ENCODE peak calls at places on chromosomes 16 and 17, in eight cellular contexts. One of them, this sample, is unnamed.

GRCh38 chr17:76074390-76075363 is at the start of gene GALR2:
- DNase-seq in type B pancreatic cell: no peak
- DNase-seq in nucleus accumbens: no peak
- DNase-seq in activated B cell treated with CpG ODN at 0.5 μM for 24 hours: no peak
- DNase-seq in activated CD8-positive, alpha-beta memory T cell treated with anti-CD3 and anti-CD28 coated beads for 1 hour: no peak
- DNase-seq in GM03348: no peak
- DNase-seq in DMS153: no peak
- DNase-seq in NCI-H2081: no peak
- DNase-seq in this sample: no peak

GRCh38 chr16:14314116-14314515 is 243.0 kb downstream of the MRTFB start:
- DNase-seq in type B pancreatic cell: no peak
- DNase-seq in nucleus accumbens: no peak
- DNase-seq in activated B cell treated with CpG ODN at 0.5 μM for 24 hours: no peak
- DNase-seq in activated CD8-positive, alpha-beta memory T cell treated with anti-CD3 and anti-CD28 coated beads for 1 hour: no peak
- DNase-seq in GM03348: no peak
- DNase-seq in DMS153: no peak
- DNase-seq in NCI-H2081: no peak
- DNase-seq in this sample: no peak

GRCh38 chr17:56549501-56549900 is 44.0 kb upstream of the NOG start:
- DNase-seq in type B pancreatic cell: no peak
- DNase-seq in nucleus accumbens: no peak
- DNase-seq in activated B cell treated with CpG ODN at 0.5 μM for 24 hours: no peak
- DNase-seq in activated CD8-positive, alpha-beta memory T cell treated with anti-CD3 and anti-CD28 coated beads for 1 hour: no peak
- DNase-seq in GM03348: no peak
- DNase-seq in DMS153: no peak
- DNase-seq in NCI-H2081: no peak
- DNase-seq in this sample: no peak

GRCh38 chr17:42190491-42191180 is 3.7 kb downstream of the GHDC start:
- DNase-seq in type B pancreatic cell: no peak
- DNase-seq in nucleus accumbens: no peak
- DNase-seq in activated B cell treated with CpG ODN at 0.5 μM for 24 hours: no peak
- DNase-seq in activated CD8-positive, alpha-beta memory T cell treated with anti-CD3 and anti-CD28 coated beads for 1 hour: no peak
- DNase-seq in GM03348: no peak
- DNase-seq in DMS153: no peak
- DNase-seq in NCI-H2081: no peak
- DNase-seq in this sample: no peak

GRCh38 chr17:65799454-65799853 is 238.0 kb upstream of the AXIN2 start:
- DNase-seq in type B pancreatic cell: no peak
- DNase-seq in nucleus accumbens: no peak
- DNase-seq in activated B cell treated with CpG ODN at 0.5 μM for 24 hours: no peak
- DNase-seq in activated CD8-positive, alpha-beta memory T cell treated with anti-CD3 and anti-CD28 coated beads for 1 hour: no peak
- DNase-seq in GM03348: no peak
- DNase-seq in DMS153: no peak
- DNase-seq in NCI-H2081: no peak
- DNase-seq in this sample: no peak

GRCh38 chr17:6543079-6544010 is 13.0 kb downstream of the PITPNM3 start:
- DNase-seq in type B pancreatic cell: no peak
- DNase-seq in nucleus accumbens: no peak
- DNase-seq in activated B cell treated with CpG ODN at 0.5 μM for 24 hours: no peak
- DNase-seq in activated CD8-positive, alpha-beta memory T cell treated with anti-CD3 and anti-CD28 coated beads for 1 hour: no peak
- DNase-seq in GM03348: no peak
- DNase-seq in DMS153: no peak
- DNase-seq in NCI-H2081: no peak
- DNase-seq in this sample: no peak

GRCh38 chr16:1884155-1884760 is 12.3 kb upstream of the MEIOB start:
- DNase-seq in type B pancreatic cell: no peak
- DNase-seq in nucleus accumbens: no peak
- DNase-seq in activated B cell treated with CpG ODN at 0.5 μM for 24 hours: no peak
- DNase-seq in activated CD8-positive, alpha-beta memory T cell treated with anti-CD3 and anti-CD28 coated beads for 1 hour: no peak
- DNase-seq in GM03348: no peak
- DNase-seq in DMS153: peak; percentile 49
- DNase-seq in NCI-H2081: no peak
- DNase-seq in this sample: no peak

GRCh38 chr17:57597531-57598453 is 147.3 kb downstream of the CCDC182 start:
- DNase-seq in type B pancreatic cell: no peak
- DNase-seq in nucleus accumbens: peak; percentile 89
- DNase-seq in activated B cell treated with CpG ODN at 0.5 μM for 24 hours: no peak
- DNase-seq in activated CD8-positive, alpha-beta memory T cell treated with anti-CD3 and anti-CD28 coated beads for 1 hour: no peak
- DNase-seq in GM03348: peak; percentile 86
- DNase-seq in DMS153: peak; percentile 5
- DNase-seq in NCI-H2081: peak; percentile 74
- DNase-seq in this sample: no peak

GRCh38 chr16:79734721-79735120 is 134.2 kb upstream of the MAF start:
- DNase-seq in type B pancreatic cell: no peak
- DNase-seq in nucleus accumbens: no peak
- DNase-seq in activated B cell treated with CpG ODN at 0.5 μM for 24 hours: no peak
- DNase-seq in activated CD8-positive, alpha-beta memory T cell treated with anti-CD3 and anti-CD28 coated beads for 1 hour: no peak
- DNase-seq in GM03348: no peak
- DNase-seq in DMS153: no peak
- DNase-seq in NCI-H2081: no peak
- DNase-seq in this sample: no peak

GRCh38 chr17:78214016-78214705 is at the start of gene BIRC5:
- DNase-seq in type B pancreatic cell: peak; percentile 94
- DNase-seq in nucleus accumbens: peak; percentile 93
- DNase-seq in activated B cell treated with CpG ODN at 0.5 μM for 24 hours: peak; percentile 91
- DNase-seq in activated CD8-positive, alpha-beta memory T cell treated with anti-CD3 and anti-CD28 coated beads for 1 hour: peak; percentile 91
- DNase-seq in GM03348: peak; percentile 99
- DNase-seq in DMS153: peak; percentile 70
- DNase-seq in NCI-H2081: peak; percentile 94
- DNase-seq in this sample: peak; percentile 96

GRCh38 chr16:69814561-69814960 is 52.4 kb downstream of the WWP2 start:
- DNase-seq in type B pancreatic cell: no peak
- DNase-seq in nucleus accumbens: no peak
- DNase-seq in activated B cell treated with CpG ODN at 0.5 μM for 24 hours: no peak
- DNase-seq in activated CD8-positive, alpha-beta memory T cell treated with anti-CD3 and anti-CD28 coated beads for 1 hour: no peak
- DNase-seq in GM03348: no peak
- DNase-seq in DMS153: no peak
- DNase-seq in NCI-H2081: no peak
- DNase-seq in this sample: no peak

GRCh38 chr16:47667956-47668355 is 206.8 kb downstream of the PHKB start:
- DNase-seq in type B pancreatic cell: no peak
- DNase-seq in nucleus accumbens: no peak
- DNase-seq in activated B cell treated with CpG ODN at 0.5 μM for 24 hours: no peak
- DNase-seq in activated CD8-positive, alpha-beta memory T cell treated with anti-CD3 and anti-CD28 coated beads for 1 hour: no peak
- DNase-seq in GM03348: no peak
- DNase-seq in DMS153: no peak
- DNase-seq in NCI-H2081: no peak
- DNase-seq in this sample: no peak

GRCh38 chr17:75262112-75262606 is 480 bp downstream of the MRPS7 start:
- DNase-seq in type B pancreatic cell: no peak
- DNase-seq in nucleus accumbens: peak; percentile 31
- DNase-seq in activated B cell treated with CpG ODN at 0.5 μM for 24 hours: no peak
- DNase-seq in activated CD8-positive, alpha-beta memory T cell treated with anti-CD3 and anti-CD28 coated beads for 1 hour: no peak
- DNase-seq in GM03348: no peak
- DNase-seq in DMS153: no peak
- DNase-seq in NCI-H2081: peak; percentile 10
- DNase-seq in this sample: no peak

GRCh38 chr17:31548709-31549108 is 157.2 kb downstream of the RAB11FIP4 start:
- DNase-seq in type B pancreatic cell: no peak
- DNase-seq in nucleus accumbens: no peak
- DNase-seq in activated B cell treated with CpG ODN at 0.5 μM for 24 hours: no peak
- DNase-seq in activated CD8-positive, alpha-beta memory T cell treated with anti-CD3 and anti-CD28 coated beads for 1 hour: no peak
- DNase-seq in GM03348: no peak
- DNase-seq in DMS153: no peak
- DNase-seq in NCI-H2081: no peak
- DNase-seq in this sample: no peak

GRCh38 chr17:45046536-45047125 is 4.8 kb downstream of the DCAKD start:
- DNase-seq in type B pancreatic cell: no peak
- DNase-seq in nucleus accumbens: no peak
- DNase-seq in activated B cell treated with CpG ODN at 0.5 μM for 24 hours: no peak
- DNase-seq in activated CD8-positive, alpha-beta memory T cell treated with anti-CD3 and anti-CD28 coated beads for 1 hour: no peak
- DNase-seq in GM03348: no peak
- DNase-seq in DMS153: no peak
- DNase-seq in NCI-H2081: no peak
- DNase-seq in this sample: no peak

GRCh38 chr16:22653876-22654275 is 143.2 kb downstream of the NPIPB5 start:
- DNase-seq in type B pancreatic cell: no peak
- DNase-seq in nucleus accumbens: no peak
- DNase-seq in activated B cell treated with CpG ODN at 0.5 μM for 24 hours: no peak
- DNase-seq in activated CD8-positive, alpha-beta memory T cell treated with anti-CD3 and anti-CD28 coated beads for 1 hour: no peak
- DNase-seq in GM03348: no peak
- DNase-seq in DMS153: no peak
- DNase-seq in NCI-H2081: no peak
- DNase-seq in this sample: no peak

GRCh38 chr17:80737106-80738019 is 192.7 kb downstream of the RPTOR start:
- DNase-seq in type B pancreatic cell: no peak
- DNase-seq in nucleus accumbens: no peak
- DNase-seq in activated B cell treated with CpG ODN at 0.5 μM for 24 hours: peak; percentile 59
- DNase-seq in activated CD8-positive, alpha-beta memory T cell treated with anti-CD3 and anti-CD28 coated beads for 1 hour: no peak
- DNase-seq in GM03348: no peak
- DNase-seq in DMS153: no peak
- DNase-seq in NCI-H2081: peak; percentile 30
- DNase-seq in this sample: no peak

GRCh38 chr16:12132290-12132689 is 155.8 kb downstream of the SNX29 start:
- DNase-seq in type B pancreatic cell: no peak
- DNase-seq in nucleus accumbens: no peak
- DNase-seq in activated B cell treated with CpG ODN at 0.5 μM for 24 hours: no peak
- DNase-seq in activated CD8-positive, alpha-beta memory T cell treated with anti-CD3 and anti-CD28 coated beads for 1 hour: no peak
- DNase-seq in GM03348: peak; percentile 18
- DNase-seq in DMS153: no peak
- DNase-seq in NCI-H2081: no peak
- DNase-seq in this sample: no peak

GRCh38 chr16:66619534-66620418 is 15.3 kb downstream of the CMTM3 start:
- DNase-seq in type B pancreatic cell: no peak
- DNase-seq in nucleus accumbens: no peak
- DNase-seq in activated B cell treated with CpG ODN at 0.5 μM for 24 hours: no peak
- DNase-seq in activated CD8-positive, alpha-beta memory T cell treated with anti-CD3 and anti-CD28 coated beads for 1 hour: no peak
- DNase-seq in GM03348: peak; percentile 69
- DNase-seq in DMS153: no peak
- DNase-seq in NCI-H2081: no peak
- DNase-seq in this sample: no peak

GRCh38 chr16:3171181-3171854 is 16.7 kb upstream of the OR1F1 start:
- DNase-seq in type B pancreatic cell: no peak
- DNase-seq in nucleus accumbens: no peak
- DNase-seq in activated B cell treated with CpG ODN at 0.5 μM for 24 hours: no peak
- DNase-seq in activated CD8-positive, alpha-beta memory T cell treated with anti-CD3 and anti-CD28 coated beads for 1 hour: no peak
- DNase-seq in GM03348: no peak
- DNase-seq in DMS153: no peak
- DNase-seq in NCI-H2081: no peak
- DNase-seq in this sample: peak; percentile 38

This sample was measured in stimulated activated effector memory CD8-positive, alpha-beta T cell treated with anti-CD3 and anti-CD28 coated beads, Interleukin-12 subunit alpha, Interleukin-12 subunit beta, amount 100 ng/mL, for 72 hours.